ENCODE peak calls at places on chromosome 1, in nine cellular contexts. R, W, T, L, Y, G, F, U and D are unnamed samples.

GRCh38 chr1:19651141-19651737 is 7.1 kb downstream of the NBL1 start:
- DNase-seq in R (peak; percentile 75), W (no peak), T (peak; percentile 73), L (peak; percentile 70), Y (no peak), G (peak; percentile 79), F (no peak), U (no peak), D (no peak)

GRCh38 chr1:232045134-232045533 is 418.5 kb downstream of the DISC1 start:
- DNase-seq in R (no peak), W (no peak), T (no peak), L (no peak), Y (no peak), G (no peak), F (no peak), U (no peak), D (no peak)

GRCh38 chr1:153770812-153771211 is 4.4 kb upstream of the SLC27A3 start:
- DNase-seq in R (no peak), W (no peak), T (no peak), L (no peak), Y (peak; percentile 58), G (no peak), F (no peak), U (no peak), D (no peak)

GRCh38 chr1:224107282-224107625 is 6.7 kb upstream of the FBXO28 start:
- DNase-seq in R (no peak), W (no peak), T (no peak), L (no peak), Y (no peak), G (no peak), F (no peak), U (no peak), D (no peak)

GRCh38 chr1:169725930-169726329 is 7.9 kb downstream of the SELE start:
- DNase-seq in R (no peak), W (no peak), T (no peak), L (no peak), Y (no peak), G (no peak), F (no peak), U (no peak), D (no peak)

GRCh38 chr1:2515763-2516080 is 10.7 kb downstream of the PANK4 start:
- DNase-seq in R (no peak), W (no peak), T (no peak), L (no peak), Y (no peak), G (no peak), F (no peak), U (no peak), D (no peak)

GRCh38 chr1:111990026-111990877 is 784 bp upstream of the KCND3 start:
- DNase-seq in R (peak; percentile 45), W (no peak), T (no peak), L (peak; percentile 54), Y (no peak), G (peak; percentile 73), F (no peak), U (no peak), D (no peak)

GRCh38 chr1:118297521-118297920 is 112.5 kb upstream of the SPAG17 start:
- DNase-seq in R (no peak), W (no peak), T (no peak), L (no peak), Y (no peak), G (no peak), F (no peak), U (no peak), D (no peak)

GRCh38 chr1:236156512-236157208 is 14.3 kb downstream of the GPR137B start:
- DNase-seq in R (no peak), W (no peak), T (no peak), L (no peak), Y (peak; percentile 87), G (no peak), F (no peak), U (no peak), D (no peak)

GRCh38 chr1:77546890-77547289 is 135.6 kb downstream of the ZZZ3 start:
- DNase-seq in R (no peak), W (no peak), T (no peak), L (no peak), Y (no peak), G (no peak), F (no peak), U (no peak), D (no peak)

GRCh38 chr1:19798486-19799232 is 1.1 kb downstream of the TMCO4 start:
- DNase-seq in R (no peak), W (no peak), T (no peak), L (no peak), Y (no peak), G (no peak), F (no peak), U (no peak), D (no peak)

GRCh38 chr1:209651148-209651547 is 1.1 kb downstream of the LAMB3 start:
- DNase-seq in R (no peak), W (peak; percentile 54), T (no peak), L (peak; percentile 38), Y (peak; percentile 84), G (peak; percentile 84), F (peak; percentile 80), U (peak; percentile 26), D (no peak)

GRCh38 chr1:117512728-117513321 is 93.0 kb upstream of the TENT5C start:
- DNase-seq in R (no peak), W (no peak), T (no peak), L (no peak), Y (no peak), G (no peak), F (no peak), U (no peak), D (no peak)

GRCh38 chr1:16015491-16015890 is 2.4 kb downstream of the HSPB7 start:
- DNase-seq in R (no peak), W (no peak), T (peak; percentile 57), L (no peak), Y (no peak), G (no peak), F (no peak), U (no peak), D (no peak)

GRCh38 chr1:229254910-229255541 is 15.9 kb upstream of the RAB4A start:
- DNase-seq in R (no peak), W (no peak), T (no peak), L (no peak), Y (no peak), G (no peak), F (no peak), U (no peak), D (no peak)

GRCh38 chr1:3772715-3773571 is at the start of gene SMIM1:
- DNase-seq in R (no peak), W (no peak), T (peak; percentile 54), L (peak; percentile 43), Y (peak; percentile 83), G (peak; percentile 53), F (no peak), U (no peak), D (no peak)

GRCh38 chr1:178243119-178243518 is 149.2 kb downstream of the RASAL2 start:
- DNase-seq in R (no peak), W (no peak), T (no peak), L (no peak), Y (no peak), G (no peak), F (no peak), U (no peak), D (no peak)

GRCh38 chr1:178238722-178239510 is 145.0 kb downstream of the RASAL2 start:
- DNase-seq in R (no peak), W (peak; percentile 85), T (no peak), L (no peak), Y (no peak), G (no peak), F (no peak), U (peak; percentile 78), D (peak; percentile 99)

GRCh38 chr1:178243890-178244289 is 150.0 kb downstream of the RASAL2 start:
- DNase-seq in R (no peak), W (no peak), T (no peak), L (no peak), Y (no peak), G (no peak), F (no peak), U (no peak), D (no peak)

GRCh38 chr1:178241057-178241456 is 147.2 kb downstream of the RASAL2 start:
- DNase-seq in R (no peak), W (no peak), T (no peak), L (no peak), Y (no peak), G (no peak), F (no peak), U (no peak), D (no peak)

GRCh38 chr1:178241837-178242236 is 147.9 kb downstream of the RASAL2 start:
- DNase-seq in R (no peak), W (no peak), T (no peak), L (no peak), Y (no peak), G (no peak), F (no peak), U (no peak), D (no peak)
- TF ChIP-seq CTCF in R (no peak), W (no peak), T (no peak), L (no peak), Y (no peak), G (peak; percentile 23), F (no peak), U (no peak), D (no peak)

DNA sequence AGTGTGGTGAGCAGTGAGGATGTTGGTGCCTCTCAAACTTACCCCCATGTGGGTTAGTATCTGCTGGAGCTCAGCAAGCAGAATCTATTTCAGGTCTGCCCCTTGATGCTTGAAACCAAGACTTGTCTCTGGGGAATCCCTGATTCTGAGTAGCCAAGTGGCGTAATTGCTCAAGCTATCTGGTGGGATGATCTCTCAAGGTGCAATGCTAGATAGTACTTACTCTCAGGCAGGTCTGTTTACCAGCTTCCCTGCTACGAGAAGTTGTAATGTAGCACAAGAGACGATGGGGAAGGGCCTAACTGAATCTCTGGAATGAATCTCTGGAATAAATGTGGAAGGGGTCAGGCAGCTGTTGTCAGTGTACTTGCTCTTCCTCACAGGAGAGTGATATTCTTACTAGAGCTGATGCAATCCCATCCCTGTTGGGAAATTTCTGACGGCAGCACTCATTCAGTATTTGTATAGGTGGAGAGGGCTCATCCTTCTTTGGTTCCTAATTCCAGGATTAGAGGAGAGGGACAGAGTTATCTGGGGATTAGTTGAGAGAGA is 65.4 kb downstream of the MACF1 start:
- DNase-seq in R (peak; percentile 45), W (no peak), T (no peak), L (no peak), Y (no peak), G (no peak), F (no peak), U (no peak), D (peak; percentile 46)
- H3K4me3 ChIP-seq in R (peak overlapping the region; percentile 1), W (no peak overlapping the region), T (no peak overlapping the region), L (no peak overlapping the region), Y (no peak overlapping the region), G (no peak overlapping the region), F (no peak overlapping the region), U (no peak overlapping the region), D (peak overlapping the region; percentile 26)

DNA sequence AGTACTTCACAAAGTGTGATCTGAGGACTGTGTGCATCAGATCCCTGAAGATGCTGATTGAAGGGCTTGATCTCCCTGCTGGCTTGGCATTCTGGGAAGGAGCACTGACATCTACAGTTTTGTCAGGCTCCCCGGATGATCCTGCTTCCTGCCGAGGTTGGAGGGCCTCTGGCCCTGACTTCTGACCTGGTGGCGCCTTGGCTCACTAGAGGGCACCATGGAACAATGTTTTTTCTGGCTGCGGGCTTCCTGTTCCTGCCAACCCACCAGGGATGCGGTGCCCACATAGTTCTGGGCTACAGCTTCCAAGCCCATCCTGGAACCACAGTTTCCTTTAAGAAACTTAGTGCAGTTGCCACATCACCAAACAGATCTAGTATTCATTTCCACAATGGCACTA is 38.8 kb upstream of the RASAL2 start:
- DNase-seq in R (no peak), W (no peak), T (no peak), L (peak; percentile 34), Y (no peak), G (no peak), F (no peak), U (no peak), D (no peak)
- TF ChIP-seq CTCF in R (peak; percentile 8), W (no peak), T (no peak), L (no peak), Y (no peak), G (peak; percentile 29), F (no peak), U (peak; percentile 42), D (peak; percentile 27)

GRCh38 chr1:198105185-198105584 is 51.6 kb upstream of the NEK7 start:
- DNase-seq in R (no peak), W (no peak), T (no peak), L (no peak), Y (no peak), G (no peak), F (no peak), U (no peak), D (no peak)
- H3K4me3 ChIP-seq in R (no peak overlapping the region), W (no peak overlapping the region), T (no peak overlapping the region), L (no peak overlapping the region), Y (no peak overlapping the region), G (no peak overlapping the region), F (no peak overlapping the region), U (no peak overlapping the region), D (no peak overlapping the region)